ENCODE peak calls at places on chromosomes 2 and 18, in five cellular contexts. A, N, R, Y and S are unnamed samples.
A peak's percentile ranks its signal among the peaks of the same experiment; 100 is the strongest.

GRCh38 chr2:96251721-96252292 is 14.0 kb downstream of the TMEM127 start:
- DNase-seq in Y (peak; percentile 88), R (peak; percentile 97), A (no peak), N (no peak), S (peak; percentile 57)

GRCh38 chr2:24049485-24050021 is at the start of gene FKBP1B:
- DNase-seq in N (peak; percentile 56), A (no peak), Y (peak; percentile 85), R (peak; percentile 41), S (peak; percentile 82)

GRCh38 chr2:123695449-123695848 is 329.6 kb upstream of the CNTNAP5 start:
- DNase-seq in N (no peak), R (no peak), Y (no peak), A (no peak), S (peak; percentile 17)

GRCh38 chr2:180040146-180040925 is 33.2 kb upstream of the CWC22 start:
- DNase-seq in A (no peak), R (no peak), Y (no peak), N (no peak), S (no peak)

GRCh38 chr2:106812377-106812776 is 73.6 kb downstream of the ST6GAL2 start:
- DNase-seq in Y (no peak), N (no peak), A (no peak), R (no peak), S (peak; percentile 28)

GRCh38 chr2:34317797-34318196 is 718.7 kb upstream of the FAM98A start:
- DNase-seq in N (no peak), R (no peak), Y (no peak), A (no peak), S (no peak)

GRCh38 chr2:55653255-55653654 is 35.8 kb upstream of the PPP4R3B start:
- DNase-seq in A (no peak), N (no peak), Y (no peak), R (no peak), S (no peak)

GRCh38 chr2:130358420-130359350 is 2.8 kb downstream of the PTPN18 start:
- DNase-seq in R (no peak), A (no peak), Y (peak; percentile 41), N (no peak), S (no peak)

GRCh38 chr18:65093341-65093740 is 657.5 kb upstream of the CDH7 start:
- DNase-seq in Y (no peak), R (no peak), N (no peak), A (no peak), S (no peak)

GRCh38 chr2:109213646-109214417 is 84.8 kb downstream of the SH3RF3 start:
- DNase-seq in A (peak; percentile 27), Y (no peak), R (no peak), N (peak; percentile 73), S (peak; percentile 47)

GRCh38 chr2:175999283-175999819 is 2.7 kb downstream of the LNPK start:
- DNase-seq in N (no peak), R (no peak), A (no peak), Y (no peak), S (no peak)

GRCh38 chr2:216404010-216404618 is 8.2 kb upstream of the SMARCAL1 start:
- DNase-seq in A (peak; percentile 29), Y (no peak), N (no peak), R (peak; percentile 35), S (peak; percentile 43)
- TF ChIP-seq CTCF in A (peak; percentile 79), Y (peak; percentile 82), N (peak; percentile 98), R (peak; percentile 79), S (peak; percentile 58)

GRCh38 chr2:112493048-112493447 is 11.1 kb downstream of the TTL start:
- DNase-seq in R (no peak), Y (no peak), A (no peak), N (no peak), S (no peak)
- TF ChIP-seq CTCF in R (no peak), Y (no peak), A (no peak), N (no peak), S (no peak)

DNA sequence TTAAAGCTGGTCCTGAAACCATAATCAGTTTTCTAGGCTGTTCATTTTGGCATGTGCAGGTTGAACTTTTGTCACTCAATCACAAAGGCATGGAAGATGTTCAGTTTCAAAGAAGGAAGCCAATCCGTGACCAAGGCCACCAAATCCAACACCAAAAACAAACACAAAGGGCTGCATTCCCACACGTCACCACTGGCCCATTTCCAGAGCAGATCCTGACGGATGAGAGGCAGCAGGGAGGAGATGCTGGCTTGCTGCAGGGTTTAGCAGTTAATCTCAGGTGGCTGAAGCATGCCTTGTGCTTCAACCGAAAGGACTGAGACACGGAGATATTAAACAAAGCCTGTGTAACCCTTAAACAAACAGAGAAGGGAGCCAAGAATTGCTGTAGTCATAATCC is 191.9 kb upstream of the CTAGE1 start:
- DNase-seq in N (no peak), A (no peak), R (peak; percentile 80), Y (no peak), S (peak; percentile 32)
- TF ChIP-seq CTCF in N (no peak), A (no peak), R (peak; percentile 32), Y (no peak), S (no peak)

DNA sequence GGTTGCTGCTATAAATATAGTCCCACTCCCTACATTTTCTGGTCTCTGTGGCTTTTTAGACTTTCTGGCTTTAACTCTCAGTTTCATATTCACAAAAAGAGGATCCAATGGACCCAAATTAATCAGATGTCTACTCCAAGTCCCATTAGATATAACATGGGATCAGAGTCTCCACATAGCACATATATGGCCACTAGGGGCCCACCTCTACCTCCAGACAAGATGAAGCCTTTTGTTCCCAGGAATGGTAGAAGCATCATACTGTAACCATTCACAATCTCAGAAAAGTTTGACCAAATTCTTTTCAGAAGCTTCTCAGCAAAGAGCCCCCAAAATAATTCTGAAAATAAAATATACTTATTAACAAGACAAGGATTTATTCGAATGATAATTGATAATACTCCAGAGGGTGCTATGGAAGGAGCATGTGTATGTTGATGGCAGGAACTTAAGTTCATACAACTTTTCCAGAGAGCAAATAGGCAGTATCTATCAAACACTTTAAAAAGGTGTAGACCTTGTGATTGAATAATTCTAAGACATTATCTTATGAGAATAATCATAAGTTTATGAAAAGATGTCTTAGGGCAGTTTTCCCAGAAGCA is 382.3 kb upstream of the CRIM1 start:
- DNase-seq in R (no peak), Y (no peak), A (no peak), N (no peak), S (peak; percentile 49)
- TF ChIP-seq CTCF in R (peak; percentile 17), Y (peak; percentile 32), A (peak; percentile 39), N (no peak), S (peak; percentile 56)